ENCODE peak calls at places on chromosomes 11 and 22, in seven cellular contexts. D is tibial artery, V is OCI-LY7, O is BJ, W is AG09309, P is hepatocyte, L is pancreas. M is an unnamed sample.

GRCh38 chr11:75554258-75555022 is 7.6 kb upstream of the SERPINH1 start:
- DNase-seq in D (peak), V (no peak), O (peak), W (peak), P (peak), L (no peak), M (no peak)

GRCh38 chr22:24727218-24727851 is 47.2 kb downstream of the PIWIL3 start:
- DNase-seq in D (no peak), V (no peak), O (no peak), W (no peak), P (peak), L (no peak), M (no peak)

GRCh38 chr11:74570266-74571061 is 21.9 kb upstream of the POLD3 start:
- DNase-seq in D (no peak), V (peak), O (no peak), W (peak), P (peak), L (no peak), M (peak)

GRCh38 chr22:31199187-31199586 is 12.9 kb upstream of the LIMK2 start:
- DNase-seq in D (no peak), V (no peak), O (no peak), W (no peak), P (no peak), L (no peak), M (no peak)

GRCh38 chr11:102914238-102915043 is 39.7 kb upstream of the MMP12 start:
- DNase-seq in D (no peak), V (no peak), O (no peak), W (no peak), P (peak), L (no peak), M (peak)

GRCh38 chr11:76770642-76771445 is 12.3 kb upstream of the TSKU start:
- DNase-seq in D (peak), V (no peak), O (peak), W (peak), P (peak), L (no peak), M (no peak)

GRCh38 chr11:71252782-71253730 is 679 bp upstream of the SHANK2 start:
- DNase-seq in D (no peak), V (no peak), O (no peak), W (peak), P (peak), L (peak), M (no peak)

GRCh38 chr22:44363214-44363979 is 50.6 kb upstream of the SHISAL1 start:
- DNase-seq in D (peak), V (no peak), O (peak), W (peak), P (peak), L (peak), M (no peak)

GRCh38 chr11:113667801-113668200 is 38.3 kb downstream of the TMPRSS5 start:
- DNase-seq in D (no peak), V (no peak), O (no peak), W (no peak), P (no peak), L (no peak), M (no peak)

GRCh38 chr11:131746201-131746600 is 375.8 kb downstream of the NTM start:
- DNase-seq in D (no peak), V (no peak), O (no peak), W (no peak), P (no peak), L (no peak), M (no peak)

GRCh38 chr11:75664366-75664765 is 4.5 kb downstream of the MAP6 start:
- DNase-seq in D (no peak), V (no peak), O (no peak), W (no peak), P (no peak), L (no peak), M (no peak)

GRCh38 chr11:124538019-124538418 is 5.4 kb downstream of the OR8B12 start:
- DNase-seq in D (no peak), V (no peak), O (no peak), W (no peak), P (peak), L (no peak), M (no peak)

GRCh38 chr11:85680897-85681296 is 5.1 kb downstream of the CCDC89 start:
- DNase-seq in D (no peak), V (no peak), O (no peak), W (no peak), P (no peak), L (no peak), M (no peak)

GRCh38 chr22:50508897-50509296 is 873 bp downstream of the NCAPH2 start:
- DNase-seq in D (no peak), V (no peak), O (no peak), W (no peak), P (peak), L (peak), M (no peak)

GRCh38 chr22:17717708-17718107 is 56.6 kb downstream of the BID start:
- DNase-seq in D (no peak), V (no peak), O (no peak), W (peak), P (no peak), L (no peak), M (no peak)

GRCh38 chr11:92569717-92570116 is 345.1 kb downstream of the FAT3 start:
- DNase-seq in D (no peak), V (no peak), O (no peak), W (no peak), P (no peak), L (no peak), M (no peak)

GRCh38 chr22:31583861-31584485 is 78.0 kb downstream of the PISD start:
- DNase-seq in D (no peak), V (no peak), O (no peak), W (no peak), P (no peak), L (no peak), M (no peak)

GRCh38 chr11:58949184-58949583 is 9.9 kb downstream of the GLYATL1 start:
- DNase-seq in D (no peak), V (no peak), O (no peak), W (no peak), P (no peak), L (no peak), M (no peak)

GRCh38 chr11:117435296-117435695 is 107.6 kb downstream of the CEP164 start:
- DNase-seq in D (peak), V (no peak), O (no peak), W (no peak), P (no peak), L (no peak), M (no peak)

GRCh38 chr22:24494535-24495364 is at the start of gene UPB1:
- DNase-seq in D (no peak), V (no peak), O (no peak), W (no peak), P (peak), L (peak), M (no peak)

GRCh38 chr11:101825551-101825950 is 89.3 kb upstream of the CEP126 start:
- DNase-seq in D (no peak), V (no peak), O (no peak), W (no peak), P (no peak), L (no peak), M (no peak)

GRCh38 chr11:72736452-72737069 is 15.6 kb downstream of the ARAP1 start:
- DNase-seq in D (no peak), V (peak), O (no peak), W (no peak), P (no peak), L (peak), M (peak)

GRCh38 chr11:90391756-90392155 is 168.9 kb upstream of the CHORDC1 start:
- DNase-seq in D (no peak), V (no peak), O (no peak), W (no peak), P (no peak), L (no peak), M (no peak)

DNA sequence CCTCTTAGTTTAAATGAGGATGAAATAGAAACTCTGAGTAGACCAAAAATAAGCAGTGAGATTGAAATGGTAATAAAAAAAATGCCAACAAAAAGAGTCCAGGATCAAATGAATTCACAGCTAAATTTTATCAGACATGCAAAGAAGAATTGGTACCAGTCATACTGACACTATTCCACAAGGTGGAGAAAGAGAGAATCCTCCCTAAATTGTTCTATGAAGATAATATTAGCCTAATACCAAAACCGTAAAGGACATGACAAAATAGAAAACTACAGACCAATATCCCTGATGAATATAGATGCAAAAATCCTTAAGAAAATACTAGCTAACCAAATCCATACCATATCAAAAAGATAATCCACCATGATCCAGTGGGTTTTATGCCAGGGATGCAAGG is 169.8 kb upstream of the CHORDC1 start:
- DNase-seq in D (no peak), V (no peak), O (no peak), W (no peak), P (no peak), L (no peak), M (no peak)
- TF ChIP-seq CTCF in D (no peak), V (peak), O (no peak), W (no peak), P (no peak), L (no peak), M (no peak)

GRCh38 chr11:15937601-15938361 is 418.6 kb downstream of the SOX6 start:
- DNase-seq in D (no peak), V (no peak), O (no peak), W (no peak), P (peak), L (no peak), M (no peak)
- TF ChIP-seq CTCF in D (no peak), V (no peak), O (no peak), W (no peak), P (no peak), L (no peak), M (no peak)

GRCh38 chr11:44629732-44630345 is 64.4 kb downstream of the CD82 start:
- DNase-seq in D (peak), V (no peak), O (no peak), W (no peak), P (no peak), L (no peak), M (peak)

GRCh38 chr11:44625759-44626523 is 60.5 kb downstream of the CD82 start:
- DNase-seq in D (peak), V (no peak), O (no peak), W (no peak), P (peak), L (no peak), M (peak)

GRCh38 chr11:44626645-44627044 is 61.2 kb downstream of the CD82 start:
- DNase-seq in D (no peak), V (no peak), O (no peak), W (no peak), P (no peak), L (no peak), M (peak)

GRCh38 chr11:44628730-44629361 is 63.4 kb downstream of the CD82 start:
- DNase-seq in D (peak), V (no peak), O (no peak), W (no peak), P (peak), L (no peak), M (no peak)

DNA sequence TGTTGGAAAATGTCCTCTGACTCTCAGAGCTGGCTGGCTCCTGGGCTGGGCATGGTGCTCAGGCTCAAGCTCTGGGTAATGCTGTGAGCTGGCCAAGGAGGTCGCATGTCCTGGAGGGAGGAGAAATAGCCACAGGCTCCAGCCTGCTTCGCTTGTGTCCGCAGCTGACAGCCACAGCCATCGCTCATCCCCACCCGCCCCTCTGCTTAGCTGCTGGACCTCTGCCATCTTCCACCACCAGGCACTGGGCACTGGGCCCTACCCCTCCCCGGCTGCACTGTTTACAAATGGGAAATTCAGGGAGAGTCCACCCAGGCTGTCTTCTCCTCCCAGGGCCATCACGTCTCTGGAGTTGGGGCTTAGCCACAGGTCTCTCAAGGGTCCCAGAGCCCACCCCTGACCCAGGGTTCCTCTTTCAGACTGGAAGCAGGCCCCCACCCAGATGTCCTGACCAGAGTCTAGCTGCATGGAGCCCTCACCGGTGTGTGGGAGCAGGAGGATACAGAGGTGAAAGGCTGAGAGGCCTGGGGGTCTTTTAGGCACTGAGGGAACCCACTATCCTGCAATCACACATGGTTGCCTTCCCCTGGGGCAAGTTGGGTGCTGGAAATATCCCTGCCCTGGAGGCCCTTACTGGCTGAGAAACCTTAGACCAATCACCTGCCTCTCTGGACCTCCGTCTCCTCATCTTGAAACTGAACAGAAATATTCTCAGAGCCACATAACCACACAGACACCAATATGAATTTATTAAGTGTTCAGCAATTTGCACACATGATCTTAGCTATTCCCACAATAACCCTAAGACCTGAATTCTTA is 62.7 kb downstream of the CD82 start:
- DNase-seq in D (peak), V (no peak), O (no peak), W (no peak), P (peak), L (no peak), M (peak)
- TF ChIP-seq CTCF in D (no peak), V (no peak), O (no peak), W (no peak), P (no peak), L (no peak), M (no peak)

GRCh38 chr22:28952857-28953256 is 69.5 kb downstream of the ZNRF3 start:
- DNase-seq in D (no peak), V (no peak), O (peak), W (peak), P (no peak), L (no peak), M (no peak)

GRCh38 chr22:28951530-28951929 is 68.2 kb downstream of the ZNRF3 start:
- DNase-seq in D (no peak), V (no peak), O (no peak), W (no peak), P (no peak), L (no peak), M (no peak)

GRCh38 chr22:28953399-28953798 is 70.0 kb downstream of the ZNRF3 start:
- DNase-seq in D (no peak), V (no peak), O (no peak), W (no peak), P (no peak), L (no peak), M (no peak)

GRCh38 chr22:28950567-28951411 is 67.4 kb downstream of the ZNRF3 start:
- DNase-seq in D (no peak), V (no peak), O (no peak), W (no peak), P (no peak), L (no peak), M (no peak)

GRCh38 chr22:28951969-28952521 is 68.7 kb downstream of the ZNRF3 start:
- DNase-seq in D (peak), V (no peak), O (peak), W (peak), P (peak), L (no peak), M (no peak)
- TF ChIP-seq CTCF in D (peak), V (no peak), O (peak), W (peak), P (peak), L (no peak), M (no peak)

GRCh38 chr11:251550-251949 is 14.8 kb downstream of the PSMD13 start:
- DNase-seq in D (no peak), V (no peak), O (no peak), W (no peak), P (no peak), L (no peak), M (no peak)
- TF ChIP-seq CTCF in D (no peak), V (no peak), O (no peak), W (no peak), P (no peak), L (no peak), M (no peak)

DNA sequence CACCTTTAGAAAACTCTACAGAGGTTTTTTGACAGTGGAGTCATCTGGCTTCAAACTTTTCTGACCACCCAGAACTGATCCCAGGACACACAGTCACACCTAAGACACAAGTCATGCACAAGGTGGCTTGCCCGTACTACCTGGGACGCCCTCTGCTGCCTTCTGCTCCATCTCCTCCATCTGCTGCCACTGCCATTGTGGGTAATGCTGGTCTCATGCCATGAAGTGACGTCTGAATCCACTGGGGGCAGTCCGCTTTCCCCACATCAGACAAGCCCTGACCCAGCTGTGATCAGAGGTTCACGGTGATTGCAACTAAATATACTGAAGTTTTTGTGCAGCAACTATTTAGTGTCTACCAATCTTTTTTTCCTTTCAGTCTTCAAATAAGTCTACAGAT is 5.4 kb upstream of the NDUFS8 start:
- DNase-seq in D (no peak), V (peak), O (no peak), W (no peak), P (no peak), L (peak), M (no peak)
- TF ChIP-seq CTCF in D (no peak), V (peak), O (no peak), W (no peak), P (no peak), L (no peak), M (no peak)

DNA sequence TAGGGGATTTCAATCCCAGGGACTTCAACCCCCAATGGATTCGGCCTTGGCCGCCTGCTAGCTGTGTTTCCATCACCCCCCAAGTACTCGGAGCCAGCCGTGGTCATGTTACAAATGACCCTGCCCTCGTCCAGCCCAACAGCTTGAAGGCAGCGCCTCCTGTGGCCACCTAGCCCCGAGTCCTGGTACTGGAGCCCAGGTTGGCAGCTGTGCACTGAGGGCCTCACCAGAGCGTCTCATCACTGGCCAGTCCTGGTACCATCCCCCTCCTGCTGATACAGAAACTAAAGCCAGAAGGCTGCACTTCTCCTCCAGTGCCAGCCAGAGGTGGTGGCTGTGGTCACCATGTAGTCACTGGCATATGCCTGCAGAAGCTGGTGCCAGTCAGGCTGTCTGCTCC is 44.9 kb upstream of the FADD start:
- DNase-seq in D (no peak), V (no peak), O (no peak), W (no peak), P (peak), L (no peak), M (no peak)
- TF ChIP-seq CTCF in D (peak), V (peak), O (peak), W (peak), P (no peak), L (no peak), M (peak)

GRCh38 chr11:63710476-63711217 is 29.3 kb downstream of the RTN3 start:
- DNase-seq in D (no peak), V (no peak), O (peak), W (peak), P (peak), L (no peak), M (no peak)
- TF ChIP-seq CTCF in D (peak), V (no peak), O (peak), W (peak), P (peak), L (no peak), M (no peak)

GRCh38 chr11:7672960-7673723 is at the start of gene CYB5R2:
- DNase-seq in D (peak), V (no peak), O (no peak), W (no peak), P (peak), L (peak), M (peak)

GRCh38 chr11:7672276-7672959 is 882 bp downstream of the CYB5R2 start:
- DNase-seq in D (no peak), V (no peak), O (no peak), W (no peak), P (peak), L (no peak), M (peak)

GRCh38 chr11:7670631-7671030 is 2.7 kb downstream of the CYB5R2 start:
- DNase-seq in D (no peak), V (no peak), O (no peak), W (no peak), P (no peak), L (no peak), M (no peak)

GRCh38 chr11:7671347-7671746 is 2.0 kb downstream of the CYB5R2 start:
- DNase-seq in D (no peak), V (no peak), O (no peak), W (no peak), P (peak), L (no peak), M (no peak)

DNA sequence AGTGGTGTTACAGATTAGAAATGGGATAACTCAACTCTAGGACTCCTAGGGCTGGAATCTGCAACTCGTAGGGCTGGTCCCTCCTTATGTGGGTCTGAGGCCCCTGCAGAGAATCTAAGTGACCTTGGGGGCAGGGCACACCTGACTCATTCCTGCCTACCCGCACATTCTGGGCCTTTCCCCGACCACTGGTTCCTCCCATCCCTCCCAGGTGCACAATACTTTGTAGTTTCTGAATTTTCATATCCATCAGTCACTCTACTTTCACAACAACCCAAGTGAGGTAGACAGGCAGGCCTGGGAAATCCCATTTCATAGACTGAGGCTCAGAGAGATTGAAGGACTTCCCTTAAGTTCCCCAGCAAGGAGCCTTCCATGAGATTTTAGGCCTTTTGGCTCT is 1.5 kb downstream of the CYB5R2 start:
- DNase-seq in D (no peak), V (no peak), O (no peak), W (no peak), P (peak), L (no peak), M (peak)
- TF ChIP-seq CTCF in D (no peak), V (no peak), O (no peak), W (no peak), P (no peak), L (no peak), M (no peak)